ENCODE peak calls at places on chromosomes 3 and 15, in five cellular contexts. Y is H1, V is GM12892, Z is HepG2, E is GM12878. T is an unnamed sample.

GRCh38 chr3:66303556-66303955 is 82.8 kb downstream of the SLC25A26 start:
- DNase-seq in Y (no peak), V (no peak), Z (no peak), E (no peak), T (no peak)

GRCh38 chr3:171986208-171986607 is 53.2 kb upstream of the FNDC3B start:
- DNase-seq in Y (no peak), V (no peak), Z (no peak), E (no peak), T (no peak)

GRCh38 chr3:25664810-25665645 is at the start of gene TOP2B:
- DNase-seq in Y (peak), V (peak), Z (peak), E (peak), T (peak)

GRCh38 chr3:152185287-152185686 is 83.4 kb upstream of the MBNL1 start:
- DNase-seq in Y (no peak), V (no peak), Z (no peak), E (no peak), T (no peak)

GRCh38 chr15:90388462-90389182 is 580 bp downstream of the IQGAP1 start:
- DNase-seq in Y (no peak), V (peak), Z (peak), E (no peak), T (peak)

GRCh38 chr15:51377038-51377761 is 35.7 kb downstream of the GLDN start:
- DNase-seq in Y (no peak), V (no peak), Z (no peak), E (no peak), T (no peak)

GRCh38 chr3:123448503-123449091 is at the start of gene ADCY5:
- DNase-seq in Y (no peak), V (no peak), Z (no peak), E (no peak), T (peak)

GRCh38 chr15:62737551-62737950 is 305.0 kb upstream of the TPM1 start:
- DNase-seq in Y (no peak), V (no peak), Z (no peak), E (no peak), T (no peak)

GRCh38 chr3:42702066-42702951 is at the start of gene HHATL:
- DNase-seq in Y (no peak), V (peak), Z (no peak), E (no peak), T (peak)

GRCh38 chr3:83438177-83438576 is 1520.6 kb upstream of the CADM2 start:
- DNase-seq in Y (no peak), V (no peak), Z (no peak), E (no peak), T (no peak)

GRCh38 chr3:181417748-181418147 is 294.0 kb upstream of the SOX2 start:
- DNase-seq in Y (no peak), V (no peak), Z (no peak), E (no peak), T (no peak)

GRCh38 chr15:43487271-43487895 is 5.6 kb downstream of the TP53BP1 start:
- DNase-seq in Y (no peak), V (no peak), Z (no peak), E (no peak), T (no peak)

GRCh38 chr15:51907136-51907862 is 64.3 kb downstream of the LEO1 start:
- DNase-seq in Y (no peak), V (no peak), Z (peak), E (no peak), T (no peak)

GRCh38 chr3:188720636-188721035 is 451.1 kb upstream of the TPRG1 start:
- DNase-seq in Y (no peak), V (no peak), Z (peak), E (no peak), T (no peak)

GRCh38 chr3:18891641-18892040 is 256.7 kb upstream of the KCNH8 start:
- DNase-seq in Y (no peak), V (no peak), Z (no peak), E (no peak), T (no peak)

GRCh38 chr15:66698318-66698961 is 3.6 kb upstream of the SMAD6 start:
- DNase-seq in Y (peak), V (no peak), Z (peak), E (no peak), T (no peak)

DNA sequence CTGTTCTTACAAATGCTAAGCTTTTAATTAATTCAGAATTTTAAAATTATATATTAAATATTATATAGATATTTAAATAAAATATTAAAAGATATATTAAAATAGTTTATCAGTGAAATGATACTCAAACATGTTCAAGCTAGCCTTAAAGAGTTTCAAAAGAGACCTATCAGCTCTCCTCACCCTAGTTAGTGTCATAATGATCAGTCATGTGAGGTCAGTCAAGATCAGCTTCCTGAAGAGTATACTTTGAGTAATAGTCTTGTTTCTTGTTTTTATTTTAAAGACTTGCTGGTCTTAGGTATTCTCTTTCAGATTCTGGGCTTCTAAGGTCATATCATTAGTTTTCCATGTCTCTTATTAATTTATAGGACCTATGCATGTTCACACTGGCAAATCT is 14.5 kb downstream of the EXOG start:
- DNase-seq in Y (no peak), V (no peak), Z (no peak), E (no peak), T (no peak)
- TF ChIP-seq TAF1 in Y (no peak), V (no peak), Z (no peak), E (no peak), T (no peak)

DNA sequence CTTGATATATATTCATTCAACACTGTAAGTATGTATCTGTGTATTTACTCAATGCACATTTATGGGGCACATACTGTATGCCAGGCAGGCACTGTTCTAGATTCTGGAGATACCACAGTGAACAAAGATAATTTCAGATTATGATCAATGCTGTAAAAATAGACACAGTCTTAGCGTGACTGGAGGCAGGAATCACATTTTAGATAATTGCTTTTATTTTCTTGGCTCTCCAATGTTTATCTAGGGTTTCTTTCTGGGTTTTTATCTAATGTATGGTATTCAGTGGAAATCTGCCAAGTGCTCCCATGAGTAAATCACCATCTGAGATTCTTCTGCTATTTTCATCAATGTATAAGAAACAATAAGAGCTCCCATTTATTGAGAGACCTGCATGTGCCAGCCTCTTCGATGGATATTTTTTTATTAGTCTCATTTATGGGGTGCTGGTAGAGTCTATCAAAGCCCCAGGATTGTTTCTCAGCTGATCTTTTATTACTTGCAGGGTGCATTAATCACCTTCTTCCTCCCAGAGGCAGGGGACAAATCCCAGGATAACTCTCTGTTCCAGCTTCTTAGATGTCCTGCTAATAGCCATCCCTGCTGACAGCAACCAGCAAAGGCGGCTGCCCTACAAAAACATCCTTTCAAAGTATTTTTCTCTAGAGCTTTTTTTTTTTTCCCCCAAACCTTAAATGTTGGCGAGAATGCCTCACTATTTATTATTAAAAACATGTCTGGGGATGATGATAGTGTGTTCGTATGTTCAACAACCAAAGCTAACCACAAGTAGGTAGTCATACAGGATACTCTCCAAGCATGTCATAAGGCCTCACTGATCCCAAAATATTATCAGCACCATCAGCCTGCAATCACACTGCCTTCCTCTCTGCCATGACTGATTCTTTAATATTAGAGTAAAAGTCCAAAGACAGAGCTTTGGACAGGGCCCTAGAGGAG is 331.0 kb upstream of the RASGRP1 start:
- DNase-seq in Y (no peak), V (no peak), Z (no peak), E (no peak), T (no peak)
- TF ChIP-seq POLR2AphosphoS5 in Y (no peak), V (no peak), Z (no peak), E (no peak), T (no peak)

GRCh38 chr3:56940989-56941388 is 119.5 kb upstream of the SPATA12 start:
- DNase-seq in Y (no peak), V (no peak), Z (no peak), E (no peak), T (no peak)
- TF ChIP-seq TAF1 in Y (no peak), V (no peak), Z (no peak), E (no peak), T (no peak)

DNA sequence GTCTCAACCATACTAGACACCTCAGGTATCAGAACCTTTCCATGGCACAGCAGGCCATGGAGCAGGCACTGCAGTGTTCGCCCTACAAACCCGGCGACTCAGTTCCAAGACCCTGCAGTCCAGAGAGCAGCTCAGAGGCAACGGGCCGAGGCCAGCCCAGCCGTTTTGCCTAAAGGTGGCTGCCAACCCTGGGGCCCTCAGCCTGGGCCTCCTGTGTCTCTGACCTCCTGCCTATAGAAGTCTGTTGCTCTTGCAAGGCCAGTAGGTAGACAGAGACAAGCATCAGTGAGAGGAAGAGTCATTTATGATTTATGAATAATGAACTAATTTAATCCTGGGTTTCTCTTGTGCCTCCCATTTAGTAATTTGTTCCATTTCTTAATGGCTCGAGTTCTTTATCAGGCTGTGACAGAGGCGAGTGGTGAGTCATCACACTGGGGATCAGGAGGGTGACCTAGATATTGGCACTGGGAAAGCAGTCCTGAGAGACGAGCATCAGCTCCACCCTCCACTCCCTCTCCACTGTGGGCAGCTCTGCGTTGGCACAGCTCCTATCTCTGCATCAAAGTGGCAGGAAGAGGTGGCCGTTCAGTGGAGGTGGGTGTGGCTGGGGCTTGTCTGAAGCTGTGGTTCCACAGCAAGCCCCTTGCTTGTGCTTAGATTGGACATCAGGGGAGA is 79.8 kb downstream of the ABHD5 start:
- DNase-seq in Y (no peak), V (no peak), Z (no peak), E (no peak), T (no peak)
- TF ChIP-seq POLR2AphosphoS5 in Y (no peak), V (no peak), Z (no peak), E (no peak), T (no peak)

DNA sequence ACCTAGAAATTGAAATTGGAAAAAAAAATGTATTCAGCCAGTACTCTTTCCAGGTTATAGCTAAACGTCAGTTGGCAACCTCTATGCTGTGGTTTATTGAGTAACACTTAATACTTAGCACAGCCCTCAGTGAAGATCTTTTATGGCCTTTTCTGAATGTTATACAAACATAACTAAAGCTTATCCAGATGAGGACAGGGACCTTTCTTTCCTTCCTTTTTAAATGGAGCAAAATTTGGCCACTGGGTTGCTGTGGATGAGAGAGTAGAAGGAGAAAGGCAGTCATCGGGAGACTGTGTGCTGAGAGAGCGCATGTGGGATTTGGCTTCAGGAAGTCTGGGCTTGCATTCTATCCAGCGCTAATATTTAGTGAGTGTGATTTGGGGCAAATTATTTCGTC is 36.1 kb downstream of the IGF1R start:
- DNase-seq in Y (no peak), V (no peak), Z (no peak), E (no peak), T (no peak)
- TF ChIP-seq TAF1 in Y (no peak), V (no peak), Z (no peak), E (no peak), T (no peak)

GRCh38 chr3:39150803-39151631 is 2.4 kb downstream of the CSRNP1 start:
- DNase-seq in Y (no peak), V (no peak), Z (peak), E (no peak), T (no peak)
- TF ChIP-seq POLR2AphosphoS5 in Y (no peak), V (no peak), Z (no peak), E (peak), T (no peak)

DNA sequence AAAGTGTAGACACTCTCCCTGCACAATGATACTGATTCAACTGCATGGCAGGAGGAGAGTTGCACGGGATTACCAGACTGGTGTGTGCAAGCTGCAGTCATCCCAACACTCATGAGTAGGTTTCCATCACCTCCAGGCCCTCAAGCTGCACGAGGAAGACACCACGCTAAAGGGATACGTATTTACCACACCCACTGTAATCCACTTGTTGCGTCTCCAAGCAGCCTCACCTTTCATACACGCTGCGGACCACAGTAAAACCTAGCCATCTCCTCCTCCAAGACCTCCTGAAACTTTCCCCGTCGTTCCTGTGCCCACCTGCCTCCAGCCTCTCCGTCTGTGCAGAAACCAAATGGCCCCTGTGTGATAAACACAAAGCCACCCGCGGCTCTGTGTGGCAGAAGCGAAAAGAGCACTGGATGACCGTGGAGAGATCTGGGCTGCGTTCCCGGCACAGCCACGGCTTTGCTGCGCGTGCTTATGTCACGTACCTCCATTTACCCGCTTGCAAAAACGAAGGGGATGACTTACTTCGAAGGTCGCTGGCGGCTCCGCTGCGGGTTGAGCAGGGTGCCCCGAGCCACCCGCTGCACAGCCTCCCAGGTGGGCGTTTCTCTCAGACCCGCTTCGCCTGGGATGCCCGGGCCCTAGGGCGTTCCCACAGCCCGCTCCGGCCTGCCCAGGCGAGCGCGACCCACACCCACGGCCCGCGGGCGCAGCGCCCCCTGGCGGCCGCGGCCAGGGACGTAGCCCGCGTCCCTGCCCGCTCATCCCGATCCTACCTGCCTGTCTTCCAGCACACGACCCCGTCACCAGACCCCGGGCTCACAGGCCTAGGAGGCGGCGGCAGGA is 638 bp downstream of the ABCC5 start:
- DNase-seq in Y (no peak), V (peak), Z (peak), E (no peak), T (peak)
- TF ChIP-seq TAF1 in Y (no peak), V (no peak), Z (no peak), E (no peak), T (no peak)

DNA sequence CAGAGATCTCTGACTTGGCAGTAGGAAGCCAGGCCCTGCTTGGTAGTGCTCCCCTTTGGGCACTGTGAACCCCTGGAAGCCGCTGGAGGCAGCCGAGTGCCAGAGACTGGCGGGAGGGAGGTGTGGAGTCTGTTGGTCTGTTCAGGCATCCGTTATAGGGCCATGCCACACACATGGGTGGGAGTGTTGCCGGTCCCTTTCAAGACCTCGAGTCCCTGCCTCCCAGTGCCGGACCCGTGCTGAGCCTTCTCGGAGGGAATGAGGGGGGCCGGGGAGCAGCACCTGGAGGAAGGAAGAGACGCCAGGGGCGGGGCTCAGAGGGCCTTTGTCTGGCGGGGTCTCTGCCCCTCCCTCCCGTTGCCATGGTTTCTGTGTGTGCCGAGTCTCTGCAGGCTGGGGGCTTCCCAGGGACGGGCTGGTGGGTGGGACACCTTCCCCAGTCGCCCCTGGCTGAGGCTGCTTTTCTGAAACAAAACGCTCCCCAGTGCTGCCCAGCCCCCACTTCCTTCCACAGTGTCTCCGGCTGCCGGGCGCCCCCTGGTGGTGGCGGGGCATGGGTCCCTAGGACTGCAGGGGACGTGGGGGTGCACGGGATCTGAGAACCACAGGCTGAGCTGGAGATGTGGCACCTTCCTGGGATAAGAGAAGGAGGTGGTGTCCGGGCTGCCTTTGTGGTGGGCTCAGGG is 10.0 kb downstream of the GNAI2 start:
- DNase-seq in Y (no peak), V (peak), Z (no peak), E (no peak), T (peak)
- TF ChIP-seq POLR2AphosphoS5 in Y (no peak), V (no peak), Z (no peak), E (no peak), T (no peak)